ENCODE peak calls at places on chromosomes 12 and 14, in six cellular contexts. M, L, V, K, X and O are unnamed samples.

GRCh38 chr12:39935275-39935674 is 170.6 kb downstream of the SLC2A13 start:
- DNase-seq in M (no peak), V (no peak), X (no peak), L (peak; percentile 29), K (no peak), O (no peak)

GRCh38 chr12:65194949-65195348 is 25.6 kb downstream of the LEMD3 start:
- DNase-seq in M (no peak), K (no peak), V (no peak), X (no peak), L (no peak), O (no peak)

GRCh38 chr14:92463141-92463540 is 50.4 kb upstream of the RIN3 start:
- DNase-seq in V (no peak), X (peak; percentile 50), K (no peak), M (no peak), L (no peak), O (no peak)

GRCh38 chr12:40224439-40225291 is at the start of gene LRRK2:
- DNase-seq in K (peak; percentile 31), X (peak; percentile 85), V (peak; percentile 12), L (peak; percentile 77), M (peak; percentile 88), O (no peak)

GRCh38 chr12:70217416-70217815 is 25.8 kb upstream of the CNOT2 start:
- DNase-seq in M (no peak), X (no peak), K (no peak), V (no peak), L (no peak), O (no peak)

GRCh38 chr12:7120166-7120565 is 8.5 kb downstream of the RBP5 start:
- DNase-seq in V (no peak), L (no peak), M (no peak), X (no peak), K (no peak), O (no peak)

GRCh38 chr14:39015360-39015961 is 87.6 kb downstream of the SEC23A start:
- DNase-seq in K (peak; percentile 46), X (no peak), V (no peak), M (peak; percentile 30), L (peak; percentile 44), O (no peak)

GRCh38 chr14:68522510-68523325 is 270.1 kb downstream of the ZFP36L1 start:
- DNase-seq in L (no peak), M (no peak), V (no peak), K (no peak), X (peak; percentile 60), O (no peak)

GRCh38 chr14:59463773-59464650 is 1.2 kb downstream of the GPR135 start:
- DNase-seq in M (no peak), V (no peak), K (no peak), L (peak; percentile 52), X (no peak), O (no peak)
- H3K27ac ChIP-seq in M (peak overlapping the region; percentile 72), V (no peak overlapping the region), K (no peak overlapping the region), L (peak overlapping the region; percentile 60), X (peak overlapping the region; percentile 91), O (no peak overlapping the region)

GRCh38 chr14:91254456-91254855 is 10.0 kb upstream of the GPR68 start:
- DNase-seq in V (no peak), X (no peak), K (no peak), M (no peak), L (no peak), O (no peak)
- H3K4me1 ChIP-seq in V (peaks cover 33% of the 10 kb centered on the region), X (peaks cover 37% of the 10 kb centered on the region), K (peaks cover 16% of the 10 kb centered on the region), M (peaks cover 6% of the 10 kb centered on the region), L (peaks cover 2% of the 10 kb centered on the region), O (peaks cover 5% of the 10 kb centered on the region)

GRCh38 chr12:92543872-92544271 is 158.9 kb upstream of the PLEKHG7 start:
- DNase-seq in K (no peak), X (no peak), L (no peak), M (no peak), V (no peak), O (no peak)

GRCh38 chr12:92539966-92540791 is 162.6 kb upstream of the PLEKHG7 start:
- DNase-seq in L (no peak), M (no peak), K (no peak), X (no peak), V (no peak), O (no peak)

GRCh38 chr12:92538970-92539749 is 163.6 kb upstream of the PLEKHG7 start:
- DNase-seq in L (peak; percentile 90), K (no peak), V (peak; percentile 40), M (no peak), X (no peak), O (peak; percentile 85)

GRCh38 chr12:92543359-92543758 is 159.4 kb upstream of the PLEKHG7 start:
- DNase-seq in L (no peak), V (peak; percentile 9), K (no peak), X (no peak), M (no peak), O (no peak)

GRCh38 chr12:92541024-92541423 is 161.8 kb upstream of the PLEKHG7 start:
- DNase-seq in K (no peak), X (no peak), V (no peak), M (no peak), L (no peak), O (no peak)
- H3K27ac ChIP-seq in K (no peak overlapping the region), X (peak overlapping the region; percentile 60), V (no peak overlapping the region), M (no peak overlapping the region), L (no peak overlapping the region), O (no peak overlapping the region)

DNA sequence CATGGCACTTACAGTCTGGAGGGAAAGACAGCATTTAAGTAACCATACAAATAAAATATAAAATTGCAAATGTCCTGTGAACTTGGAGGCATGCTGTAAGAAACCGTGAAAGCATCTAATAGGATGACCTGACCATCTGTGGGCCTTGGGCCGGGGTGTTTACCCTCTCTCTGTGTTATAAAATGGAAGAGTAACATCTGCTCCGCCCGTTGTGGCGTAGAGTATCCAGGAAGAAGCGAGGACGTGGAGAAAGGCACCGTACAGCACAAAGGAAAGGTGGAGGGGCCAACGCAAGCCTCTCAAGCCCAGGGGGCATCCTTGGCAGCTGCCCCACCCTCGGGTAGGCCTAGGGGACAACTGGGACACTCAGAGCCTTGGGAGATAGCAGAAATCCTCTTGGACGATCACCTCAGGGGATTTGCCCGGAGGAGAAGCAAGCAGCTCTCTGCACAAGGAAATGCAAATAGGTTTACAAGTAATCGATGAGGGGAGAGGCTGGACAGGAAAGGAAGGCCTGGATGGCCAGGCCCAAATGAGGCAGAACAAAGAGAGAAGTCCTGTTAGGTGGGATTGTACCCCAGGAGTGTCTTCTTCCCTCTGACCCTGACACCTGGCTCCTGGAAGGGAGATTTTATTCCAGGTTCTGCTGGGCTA is 26.2 kb downstream of the VSX2 start:
- DNase-seq in M (no peak), K (no peak), L (no peak), X (no peak), V (no peak), O (no peak)
- H3K4me1 ChIP-seq in M (no peaks in the 10 kb centered on the region), K (peaks cover 8% of the 10 kb centered on the region), L (no peaks in the 10 kb centered on the region), X (no peaks in the 10 kb centered on the region), V (no peaks in the 10 kb centered on the region), O (peaks cover 11% of the 10 kb centered on the region)